ENCODE peak calls at places on chromosome 9, in seven cellular contexts. One of them, this sample, is unnamed.

GRCh38 chr9:137435980-137436760 is 5.0 kb downstream of the ENTPD8 start:
- DNase-seq in NCI-H1105: no peak
- DNase-seq in ACHN: peak
- DNase-seq in spleen: peak
- DNase-seq in body of pancreas: peak
- DNase-seq in stimulated activated naive CD4-positive, alpha-beta T cell: no peak
- DNase-seq in hippocampal formation: no peak
- DNase-seq in this sample: peak

GRCh38 chr9:134917431-134918373 is at the start of gene FCN1:
- DNase-seq in NCI-H1105: no peak
- DNase-seq in ACHN: no peak
- DNase-seq in spleen: peak
- DNase-seq in body of pancreas: no peak
- DNase-seq in stimulated activated naive CD4-positive, alpha-beta T cell: no peak
- DNase-seq in hippocampal formation: no peak
- DNase-seq in this sample: no peak

GRCh38 chr9:82761911-82762310 is 301.0 kb downstream of the RASEF start:
- DNase-seq in NCI-H1105: no peak
- DNase-seq in ACHN: no peak
- DNase-seq in spleen: no peak
- DNase-seq in body of pancreas: no peak
- DNase-seq in stimulated activated naive CD4-positive, alpha-beta T cell: no peak
- DNase-seq in hippocampal formation: peak
- DNase-seq in this sample: no peak

GRCh38 chr9:20319641-20320337 is 302.5 kb downstream of the MLLT3 start:
- DNase-seq in NCI-H1105: no peak
- DNase-seq in ACHN: no peak
- DNase-seq in spleen: no peak
- DNase-seq in body of pancreas: no peak
- DNase-seq in stimulated activated naive CD4-positive, alpha-beta T cell: no peak
- DNase-seq in hippocampal formation: no peak
- DNase-seq in this sample: no peak

GRCh38 chr9:130877300-130877699 is 19.3 kb downstream of the QRFP start:
- DNase-seq in NCI-H1105: no peak
- DNase-seq in ACHN: no peak
- DNase-seq in spleen: no peak
- DNase-seq in body of pancreas: no peak
- DNase-seq in stimulated activated naive CD4-positive, alpha-beta T cell: no peak
- DNase-seq in hippocampal formation: no peak
- DNase-seq in this sample: peak

GRCh38 chr9:109062543-109062942 is 49.2 kb upstream of the CTNNAL1 start:
- DNase-seq in NCI-H1105: no peak
- DNase-seq in ACHN: no peak
- DNase-seq in spleen: no peak
- DNase-seq in body of pancreas: no peak
- DNase-seq in stimulated activated naive CD4-positive, alpha-beta T cell: no peak
- DNase-seq in hippocampal formation: no peak
- DNase-seq in this sample: no peak

GRCh38 chr9:16869961-16870605 is 387 bp downstream of the BNC2 start:
- DNase-seq in NCI-H1105: no peak
- DNase-seq in ACHN: peak
- DNase-seq in spleen: no peak
- DNase-seq in body of pancreas: no peak
- DNase-seq in stimulated activated naive CD4-positive, alpha-beta T cell: no peak
- DNase-seq in hippocampal formation: no peak
- DNase-seq in this sample: no peak

GRCh38 chr9:70085241-70085640 is 41.6 kb downstream of the MAMDC2 start:
- DNase-seq in NCI-H1105: no peak
- DNase-seq in ACHN: peak
- DNase-seq in spleen: no peak
- DNase-seq in body of pancreas: no peak
- DNase-seq in stimulated activated naive CD4-positive, alpha-beta T cell: no peak
- DNase-seq in hippocampal formation: no peak
- DNase-seq in this sample: no peak

GRCh38 chr9:131318211-131318610 is 28.7 kb downstream of the PLPP7 start:
- DNase-seq in NCI-H1105: no peak
- DNase-seq in ACHN: no peak
- DNase-seq in spleen: peak
- DNase-seq in body of pancreas: no peak
- DNase-seq in stimulated activated naive CD4-positive, alpha-beta T cell: no peak
- DNase-seq in hippocampal formation: no peak
- DNase-seq in this sample: peak

GRCh38 chr9:85258823-85259370 is 482.9 kb downstream of the AGTPBP1 start:
- DNase-seq in NCI-H1105: peak
- DNase-seq in ACHN: peak
- DNase-seq in spleen: no peak
- DNase-seq in body of pancreas: peak
- DNase-seq in stimulated activated naive CD4-positive, alpha-beta T cell: no peak
- DNase-seq in hippocampal formation: peak
- DNase-seq in this sample: peak

GRCh38 chr9:130950039-130950311 is 10.9 kb upstream of the FIBCD1 start:
- DNase-seq in NCI-H1105: no peak
- DNase-seq in ACHN: no peak
- DNase-seq in spleen: no peak
- DNase-seq in body of pancreas: no peak
- DNase-seq in stimulated activated naive CD4-positive, alpha-beta T cell: no peak
- DNase-seq in hippocampal formation: no peak
- DNase-seq in this sample: no peak

GRCh38 chr9:135105938-135106491 is 18.5 kb downstream of the OLFM1 start:
- DNase-seq in NCI-H1105: no peak
- DNase-seq in ACHN: no peak
- DNase-seq in spleen: no peak
- DNase-seq in body of pancreas: no peak
- DNase-seq in stimulated activated naive CD4-positive, alpha-beta T cell: no peak
- DNase-seq in hippocampal formation: no peak
- DNase-seq in this sample: no peak

GRCh38 chr9:115192280-115192679 is 74.3 kb upstream of the TNC start:
- DNase-seq in NCI-H1105: no peak
- DNase-seq in ACHN: no peak
- DNase-seq in spleen: no peak
- DNase-seq in body of pancreas: no peak
- DNase-seq in stimulated activated naive CD4-positive, alpha-beta T cell: no peak
- DNase-seq in hippocampal formation: no peak
- DNase-seq in this sample: no peak

GRCh38 chr9:85041737-85042136 is 372.2 kb downstream of the NTRK2 start:
- DNase-seq in NCI-H1105: no peak
- DNase-seq in ACHN: no peak
- DNase-seq in spleen: no peak
- DNase-seq in body of pancreas: no peak
- DNase-seq in stimulated activated naive CD4-positive, alpha-beta T cell: no peak
- DNase-seq in hippocampal formation: no peak
- DNase-seq in this sample: no peak

GRCh38 chr9:16509946-16510504 is 360.4 kb downstream of the BNC2 start:
- DNase-seq in NCI-H1105: no peak
- DNase-seq in ACHN: peak
- DNase-seq in spleen: no peak
- DNase-seq in body of pancreas: no peak
- DNase-seq in stimulated activated naive CD4-positive, alpha-beta T cell: no peak
- DNase-seq in hippocampal formation: no peak
- DNase-seq in this sample: no peak

GRCh38 chr9:34685591-34685990 is 5.5 kb downstream of the CCL19 start:
- DNase-seq in NCI-H1105: no peak
- DNase-seq in ACHN: no peak
- DNase-seq in spleen: no peak
- DNase-seq in body of pancreas: no peak
- DNase-seq in stimulated activated naive CD4-positive, alpha-beta T cell: no peak
- DNase-seq in hippocampal formation: no peak
- DNase-seq in this sample: no peak

GRCh38 chr9:108775901-108776306 is 79.9 kb downstream of the ACTL7B start:
- DNase-seq in NCI-H1105: no peak
- DNase-seq in ACHN: no peak
- DNase-seq in spleen: no peak
- DNase-seq in body of pancreas: no peak
- DNase-seq in stimulated activated naive CD4-positive, alpha-beta T cell: no peak
- DNase-seq in hippocampal formation: no peak
- DNase-seq in this sample: no peak

GRCh38 chr9:2338770-2339169 is 282.8 kb upstream of the VLDLR start:
- DNase-seq in NCI-H1105: no peak
- DNase-seq in ACHN: no peak
- DNase-seq in spleen: no peak
- DNase-seq in body of pancreas: no peak
- DNase-seq in stimulated activated naive CD4-positive, alpha-beta T cell: no peak
- DNase-seq in hippocampal formation: no peak
- DNase-seq in this sample: no peak

GRCh38 chr9:88689509-88689908 is 154.5 kb downstream of the NXNL2 start:
- DNase-seq in NCI-H1105: no peak
- DNase-seq in ACHN: no peak
- DNase-seq in spleen: no peak
- DNase-seq in body of pancreas: no peak
- DNase-seq in stimulated activated naive CD4-positive, alpha-beta T cell: no peak
- DNase-seq in hippocampal formation: no peak
- DNase-seq in this sample: no peak

GRCh38 chr9:130345993-130346385 is 80.4 kb downstream of the HMCN2 start:
- DNase-seq in NCI-H1105: no peak
- DNase-seq in ACHN: no peak
- DNase-seq in spleen: peak
- DNase-seq in body of pancreas: no peak
- DNase-seq in stimulated activated naive CD4-positive, alpha-beta T cell: no peak
- DNase-seq in hippocampal formation: no peak
- DNase-seq in this sample: no peak

GRCh38 chr9:126499005-126499910 is 114.5 kb upstream of the LMX1B start:
- DNase-seq in NCI-H1105: peak
- DNase-seq in ACHN: peak
- DNase-seq in spleen: peak
- DNase-seq in body of pancreas: peak
- DNase-seq in stimulated activated naive CD4-positive, alpha-beta T cell: no peak
- DNase-seq in hippocampal formation: no peak
- DNase-seq in this sample: peak

GRCh38 chr9:133607381-133607780 is 1.8 kb downstream of the FAM163B start:
- DNase-seq in NCI-H1105: no peak
- DNase-seq in ACHN: no peak
- DNase-seq in spleen: no peak
- DNase-seq in body of pancreas: no peak
- DNase-seq in stimulated activated naive CD4-positive, alpha-beta T cell: no peak
- DNase-seq in hippocampal formation: no peak
- DNase-seq in this sample: no peak

GRCh38 chr9:90511711-90512110 is 130.9 kb downstream of the DIRAS2 start:
- DNase-seq in NCI-H1105: no peak
- DNase-seq in ACHN: no peak
- DNase-seq in spleen: no peak
- DNase-seq in body of pancreas: no peak
- DNase-seq in stimulated activated naive CD4-positive, alpha-beta T cell: no peak
- DNase-seq in hippocampal formation: no peak
- DNase-seq in this sample: no peak

GRCh38 chr9:76459691-76460635 is 981 bp downstream of the GCNT1 start:
- DNase-seq in NCI-H1105: peak
- DNase-seq in ACHN: peak
- DNase-seq in spleen: peak
- DNase-seq in body of pancreas: peak
- DNase-seq in stimulated activated naive CD4-positive, alpha-beta T cell: no peak
- DNase-seq in hippocampal formation: no peak
- DNase-seq in this sample: no peak

GRCh38 chr9:85900504-85901201 is 40.3 kb upstream of the NAA35 start:
- DNase-seq in NCI-H1105: no peak
- DNase-seq in ACHN: peak
- DNase-seq in spleen: no peak
- DNase-seq in body of pancreas: peak
- DNase-seq in stimulated activated naive CD4-positive, alpha-beta T cell: no peak
- DNase-seq in hippocampal formation: no peak
- DNase-seq in this sample: no peak

GRCh38 chr9:105854783-105855709 is 160.7 kb downstream of the TMEM38B start:
- DNase-seq in NCI-H1105: no peak
- DNase-seq in ACHN: no peak
- DNase-seq in spleen: no peak
- DNase-seq in body of pancreas: no peak
- DNase-seq in stimulated activated naive CD4-positive, alpha-beta T cell: no peak
- DNase-seq in hippocampal formation: no peak
- DNase-seq in this sample: no peak